ENCODE peak calls at places on chromosomes 5 and 9, in five cellular contexts. One of them, this sample, is unnamed.

GRCh38 chr5:149271717-149272558 is at the start of gene AFAP1L1:
- DNase-seq in AG04450: no peak
- DNase-seq in brain microvascular endothelial cell: no peak
- DNase-seq in stomach: peak
- DNase-seq in GM12865: no peak
- DNase-seq in this sample: peak

GRCh38 chr5:116130976-116131375 is 46.2 kb downstream of the COMMD10 start:
- DNase-seq in AG04450: no peak
- DNase-seq in stomach: no peak
- DNase-seq in brain microvascular endothelial cell: no peak
- DNase-seq in GM12865: no peak
- DNase-seq in this sample: no peak

GRCh38 chr5:20559845-20560244 is 571.8 kb upstream of the CDH18 start:
- DNase-seq in brain microvascular endothelial cell: no peak
- DNase-seq in GM12865: no peak
- DNase-seq in stomach: no peak
- DNase-seq in AG04450: no peak
- DNase-seq in this sample: no peak

GRCh38 chr9:121599872-121600585 is 51.4 kb upstream of the DAB2IP start:
- DNase-seq in stomach: no peak
- DNase-seq in AG04450: no peak
- DNase-seq in brain microvascular endothelial cell: no peak
- DNase-seq in GM12865: no peak
- DNase-seq in this sample: no peak

GRCh38 chr9:78470741-78471140 is 173.8 kb downstream of the PSAT1 start:
- DNase-seq in AG04450: no peak
- DNase-seq in GM12865: no peak
- DNase-seq in stomach: no peak
- DNase-seq in brain microvascular endothelial cell: no peak
- DNase-seq in this sample: no peak

GRCh38 chr9:109779711-109780452 is at the start of gene PALM2AKAP2:
- DNase-seq in stomach: no peak
- DNase-seq in GM12865: peak
- DNase-seq in AG04450: no peak
- DNase-seq in brain microvascular endothelial cell: peak
- DNase-seq in this sample: peak

GRCh38 chr9:107929439-107929838 is 439.9 kb upstream of the KLF4 start:
- DNase-seq in AG04450: no peak
- DNase-seq in stomach: peak
- DNase-seq in GM12865: peak
- DNase-seq in brain microvascular endothelial cell: peak
- DNase-seq in this sample: no peak

GRCh38 chr5:180352976-180353225 is 235 bp downstream of the GFPT2 start:
- DNase-seq in AG04450: no peak
- DNase-seq in brain microvascular endothelial cell: no peak
- DNase-seq in stomach: no peak
- DNase-seq in GM12865: no peak
- DNase-seq in this sample: no peak

GRCh38 chr5:87030699-87031098 is 237.0 kb upstream of the RASA1 start:
- DNase-seq in AG04450: no peak
- DNase-seq in brain microvascular endothelial cell: no peak
- DNase-seq in GM12865: no peak
- DNase-seq in stomach: no peak
- DNase-seq in this sample: no peak

GRCh38 chr9:93288891-93289883 is 105.2 kb downstream of the WNK2 start:
- DNase-seq in brain microvascular endothelial cell: peak
- DNase-seq in GM12865: no peak
- DNase-seq in stomach: no peak
- DNase-seq in AG04450: no peak
- DNase-seq in this sample: peak

GRCh38 chr5:1948111-1948510 is 65.4 kb upstream of the IRX4 start:
- DNase-seq in AG04450: no peak
- DNase-seq in stomach: no peak
- DNase-seq in GM12865: no peak
- DNase-seq in brain microvascular endothelial cell: no peak
- DNase-seq in this sample: no peak

GRCh38 chr5:132016721-132017250 is 5.3 kb upstream of the ACSL6 start:
- DNase-seq in brain microvascular endothelial cell: no peak
- DNase-seq in AG04450: no peak
- DNase-seq in GM12865: peak
- DNase-seq in stomach: no peak
- DNase-seq in this sample: no peak

GRCh38 chr5:134175874-134176522 is 752 bp downstream of the SKP1 start:
- DNase-seq in stomach: peak
- DNase-seq in AG04450: no peak
- DNase-seq in brain microvascular endothelial cell: peak
- DNase-seq in GM12865: no peak
- DNase-seq in this sample: peak

GRCh38 chr9:249025-249424 is 34.4 kb downstream of the DOCK8 start:
- DNase-seq in brain microvascular endothelial cell: no peak
- DNase-seq in stomach: no peak
- DNase-seq in AG04450: no peak
- DNase-seq in GM12865: no peak
- DNase-seq in this sample: no peak

GRCh38 chr5:157026789-157027424 is 32.0 kb downstream of the HAVCR1 start:
- DNase-seq in GM12865: peak
- DNase-seq in AG04450: no peak
- DNase-seq in brain microvascular endothelial cell: no peak
- DNase-seq in stomach: no peak
- DNase-seq in this sample: no peak

GRCh38 chr5:170348069-170348702 is 41.0 kb downstream of the KCNMB1 start:
- DNase-seq in AG04450: no peak
- DNase-seq in GM12865: no peak
- DNase-seq in brain microvascular endothelial cell: no peak
- DNase-seq in stomach: no peak
- DNase-seq in this sample: no peak

GRCh38 chr9:125145425-125145824 is 2.1 kb upstream of the SCAI start:
- DNase-seq in stomach: no peak
- DNase-seq in AG04450: no peak
- DNase-seq in brain microvascular endothelial cell: no peak
- DNase-seq in GM12865: no peak
- DNase-seq in this sample: no peak

GRCh38 chr5:62584395-62584794 is 5.8 kb downstream of the LRRC70 start:
- DNase-seq in GM12865: no peak
- DNase-seq in stomach: no peak
- DNase-seq in AG04450: no peak
- DNase-seq in brain microvascular endothelial cell: no peak
- DNase-seq in this sample: no peak

GRCh38 chr5:73485715-73486114 is 12.5 kb upstream of the BTF3 start:
- DNase-seq in stomach: no peak
- DNase-seq in AG04450: peak
- DNase-seq in brain microvascular endothelial cell: peak
- DNase-seq in GM12865: no peak
- DNase-seq in this sample: no peak

GRCh38 chr9:117191504-117192375 is 223.1 kb downstream of the ASTN2 start:
- DNase-seq in GM12865: no peak
- DNase-seq in stomach: no peak
- DNase-seq in brain microvascular endothelial cell: no peak
- DNase-seq in AG04450: no peak
- DNase-seq in this sample: no peak

GRCh38 chr5:36575367-36575781 is 31.0 kb upstream of the SLC1A3 start:
- DNase-seq in brain microvascular endothelial cell: peak
- DNase-seq in GM12865: no peak
- DNase-seq in AG04450: no peak
- DNase-seq in stomach: no peak
- DNase-seq in this sample: no peak

GRCh38 chr5:64612349-64612961 is 77.8 kb upstream of the SHISAL2B start:
- DNase-seq in stomach: peak
- DNase-seq in AG04450: peak
- DNase-seq in GM12865: peak
- DNase-seq in brain microvascular endothelial cell: peak
- DNase-seq in this sample: no peak

GRCh38 chr9:297104-297794 is 82.6 kb downstream of the DOCK8 start:
- DNase-seq in stomach: peak
- DNase-seq in AG04450: no peak
- DNase-seq in GM12865: peak
- DNase-seq in brain microvascular endothelial cell: no peak
- DNase-seq in this sample: peak

GRCh38 chr5:41925555-41925946 is 470 bp downstream of the FBXO4 start:
- DNase-seq in AG04450: no peak
- DNase-seq in stomach: peak
- DNase-seq in brain microvascular endothelial cell: peak
- DNase-seq in GM12865: peak
- DNase-seq in this sample: peak

GRCh38 chr5:96318569-96319100 is 114.4 kb downstream of the PCSK1 start:
- DNase-seq in stomach: no peak
- DNase-seq in GM12865: no peak
- DNase-seq in brain microvascular endothelial cell: no peak
- DNase-seq in AG04450: no peak
- DNase-seq in this sample: no peak

GRCh38 chr5:75640826-75641225 is 29.6 kb downstream of the ANKDD1B start:
- DNase-seq in AG04450: no peak
- DNase-seq in stomach: no peak
- DNase-seq in brain microvascular endothelial cell: no peak
- DNase-seq in GM12865: no peak
- DNase-seq in this sample: no peak

GRCh38 chr5:10351199-10351881 is 2.2 kb upstream of the MARCHF6 start:
- DNase-seq in GM12865: no peak
- DNase-seq in stomach: no peak
- DNase-seq in brain microvascular endothelial cell: peak
- DNase-seq in AG04450: peak
- DNase-seq in this sample: no peak

GRCh38 chr9:36136894-36137391 is 410 bp downstream of the GLIPR2 start:
- DNase-seq in GM12865: no peak
- DNase-seq in brain microvascular endothelial cell: no peak
- DNase-seq in stomach: no peak
- DNase-seq in AG04450: no peak
- DNase-seq in this sample: no peak

GRCh38 chr9:36138496-36138895 is 2.0 kb downstream of the GLIPR2 start:
- DNase-seq in stomach: no peak
- DNase-seq in brain microvascular endothelial cell: no peak
- DNase-seq in GM12865: no peak
- DNase-seq in AG04450: no peak
- DNase-seq in this sample: no peak

GRCh38 chr9:36136277-36136893 is at the start of gene GLIPR2:
- DNase-seq in stomach: peak
- DNase-seq in GM12865: peak
- DNase-seq in brain microvascular endothelial cell: peak
- DNase-seq in AG04450: no peak
- DNase-seq in this sample: peak

GRCh38 chr9:36138901-36139300 is 2.4 kb downstream of the GLIPR2 start:
- DNase-seq in stomach: no peak
- DNase-seq in AG04450: no peak
- DNase-seq in brain microvascular endothelial cell: no peak
- DNase-seq in GM12865: no peak
- DNase-seq in this sample: no peak

GRCh38 chr9:36137392-36138004 is 965 bp downstream of the GLIPR2 start:
- DNase-seq in AG04450: no peak
- DNase-seq in stomach: no peak
- DNase-seq in GM12865: no peak
- DNase-seq in brain microvascular endothelial cell: no peak
- DNase-seq in this sample: peak
- H3K4me3 ChIP-seq in AG04450: peak
- H3K4me3 ChIP-seq in stomach: peak
- H3K4me3 ChIP-seq in GM12865: peak
- H3K4me3 ChIP-seq in brain microvascular endothelial cell: peak
- H3K4me3 ChIP-seq in this sample: peak

DNA sequence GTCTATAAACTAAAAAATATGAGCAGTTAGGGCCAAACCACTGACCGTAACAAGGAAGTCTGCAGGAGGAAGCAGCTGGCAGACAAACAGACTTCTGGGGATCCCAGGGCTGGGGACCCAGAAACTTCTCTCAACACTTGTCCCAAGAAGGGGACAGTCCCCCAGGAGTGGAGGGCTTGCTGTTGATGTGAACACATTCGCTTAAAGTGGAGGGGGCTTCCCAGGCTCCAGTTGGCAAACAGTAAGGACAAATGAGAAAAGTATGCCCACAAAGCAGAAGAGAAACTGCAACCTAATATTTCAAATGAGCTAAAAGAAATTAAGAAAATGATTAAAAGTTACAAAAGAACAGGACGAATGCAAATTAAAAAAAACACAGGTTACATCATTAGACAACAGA is 83.7 kb downstream of the PDE8B start:
- DNase-seq in brain microvascular endothelial cell: no peak
- DNase-seq in stomach: no peak
- DNase-seq in AG04450: no peak
- DNase-seq in GM12865: peak
- DNase-seq in this sample: no peak
- H3K4me3 ChIP-seq in brain microvascular endothelial cell: no peak
- H3K4me3 ChIP-seq in stomach: no peak
- H3K4me3 ChIP-seq in AG04450: no peak
- H3K4me3 ChIP-seq in GM12865: no peak
- H3K4me3 ChIP-seq in this sample: no peak

DNA sequence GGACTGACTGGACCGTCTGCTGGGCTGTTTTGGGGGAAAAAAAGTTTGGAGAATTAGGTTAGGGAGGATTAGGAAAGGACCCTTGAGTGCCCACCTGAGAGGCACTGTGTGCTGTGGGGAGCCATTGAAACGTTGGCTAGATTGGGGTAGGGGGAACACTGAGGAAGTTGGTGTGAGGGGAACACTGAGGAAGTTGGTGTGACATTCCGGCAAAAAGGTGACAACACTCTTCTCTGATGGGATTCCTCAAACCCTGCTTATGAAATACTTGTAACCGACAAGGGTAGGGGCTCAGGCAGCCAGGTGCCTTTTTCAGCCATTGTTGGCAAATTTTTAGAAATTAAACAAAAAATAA is 1.0 kb downstream of the CYSTM1 start:
- DNase-seq in stomach: no peak
- DNase-seq in AG04450: no peak
- DNase-seq in GM12865: no peak
- DNase-seq in brain microvascular endothelial cell: no peak
- DNase-seq in this sample: no peak
- H3K4me3 ChIP-seq in stomach: peak
- H3K4me3 ChIP-seq in AG04450: peak
- H3K4me3 ChIP-seq in GM12865: peak
- H3K4me3 ChIP-seq in brain microvascular endothelial cell: peak
- H3K4me3 ChIP-seq in this sample: peak

DNA sequence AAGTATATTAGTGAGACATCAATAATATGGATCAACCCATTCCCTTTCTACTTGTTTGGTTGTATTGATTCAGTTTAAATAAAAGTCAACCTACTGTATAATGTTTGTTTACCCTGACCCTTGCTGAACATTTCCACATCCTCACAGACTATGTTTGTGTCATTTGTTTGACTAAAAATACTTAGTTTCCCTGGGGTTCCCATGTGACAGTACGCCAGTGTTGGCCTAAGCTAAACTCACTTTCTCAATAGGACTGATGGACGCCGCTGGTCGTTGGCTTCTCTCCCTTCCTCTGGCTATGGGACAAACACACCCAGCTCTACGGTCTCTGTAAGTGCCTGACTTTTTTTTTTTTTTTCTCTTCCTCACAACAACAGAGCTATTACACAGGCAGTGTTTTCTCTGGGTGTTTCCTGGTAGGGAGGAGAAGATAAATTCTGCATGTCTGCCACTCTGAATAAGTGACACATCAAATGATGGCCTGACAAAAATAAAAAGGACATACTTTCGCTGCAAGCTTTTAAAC is 101.2 kb downstream of the CD180 start:
- DNase-seq in AG04450: no peak
- DNase-seq in stomach: peak
- DNase-seq in brain microvascular endothelial cell: peak
- DNase-seq in GM12865: no peak
- DNase-seq in this sample: no peak
- H3K4me3 ChIP-seq in AG04450: no peak
- H3K4me3 ChIP-seq in stomach: no peak
- H3K4me3 ChIP-seq in brain microvascular endothelial cell: no peak
- H3K4me3 ChIP-seq in GM12865: no peak
- H3K4me3 ChIP-seq in this sample: peak

GRCh38 chr9:33202552-33203300 is 35.6 kb upstream of the B4GALT1 start:
- DNase-seq in stomach: peak
- DNase-seq in GM12865: peak
- DNase-seq in brain microvascular endothelial cell: peak
- DNase-seq in AG04450: no peak
- DNase-seq in this sample: peak
- H3K4me3 ChIP-seq in stomach: no peak
- H3K4me3 ChIP-seq in GM12865: no peak
- H3K4me3 ChIP-seq in brain microvascular endothelial cell: no peak
- H3K4me3 ChIP-seq in AG04450: no peak
- H3K4me3 ChIP-seq in this sample: no peak